ENCODE peak calls at places on chromosomes 6 and 20, in five cellular contexts. W, F, K, J and Y are unnamed samples. For H3K27me3, the result is how much of the 10 kb centered on the place peaks cover.

GRCh38 chr6:54932622-54933021 is 86.1 kb downstream of the FAM83B start:
- DNase-seq in W (no peak), F (no peak), K (no peak), J (no peak), Y (no peak)

GRCh38 chr6:131923356-131923755 is 27.8 kb downstream of the CCN2 start:
- DNase-seq in W (peak), F (peak), K (peak), J (peak), Y (peak)

GRCh38 chr6:143165315-143165855 is 104.7 kb downstream of the AIG1 start:
- DNase-seq in W (no peak), F (no peak), K (no peak), J (no peak), Y (no peak)

GRCh38 chr20:32763202-32763999 is 1.2 kb downstream of the DNMT3B start:
- DNase-seq in W (no peak), F (peak), K (no peak), J (no peak), Y (no peak)

GRCh38 chr6:27553123-27553904 is 80.4 kb upstream of the ZNF184 start:
- DNase-seq in W (no peak), F (no peak), K (no peak), J (peak), Y (peak)

GRCh38 chr20:40887100-40887499 is 141.5 kb upstream of the TOP1 start:
- DNase-seq in W (no peak), F (no peak), K (no peak), J (no peak), Y (no peak)

GRCh38 chr20:62186887-62187866 is 4.3 kb downstream of the MTG2 start:
- DNase-seq in W (no peak), F (no peak), K (no peak), J (no peak), Y (no peak)

GRCh38 chr6:152301021-152301805 is 335.9 kb downstream of the SYNE1 start:
- DNase-seq in W (no peak), F (no peak), K (peak), J (no peak), Y (peak)

GRCh38 chr20:37517371-37517748 is 3.7 kb upstream of the NNAT start:
- DNase-seq in W (no peak), F (no peak), K (no peak), J (no peak), Y (no peak)

GRCh38 chr6:52368002-52368401 is 6.1 kb downstream of the PAQR8 start:
- DNase-seq in W (no peak), F (no peak), K (no peak), J (no peak), Y (no peak)

GRCh38 chr6:2376429-2377355 is 131.3 kb upstream of the GMDS start:
- DNase-seq in W (no peak), F (no peak), K (no peak), J (peak), Y (peak)

GRCh38 chr6:142378138-142378875 is 76.5 kb downstream of the ADGRG6 start:
- DNase-seq in W (no peak), F (no peak), K (peak), J (peak), Y (peak)

GRCh38 chr6:7777062-7777461 is 51.2 kb downstream of the BMP6 start:
- DNase-seq in W (no peak), F (peak), K (no peak), J (no peak), Y (no peak)

GRCh38 chr6:7776509-7776908 is 50.6 kb downstream of the BMP6 start:
- DNase-seq in W (no peak), F (no peak), K (no peak), J (no peak), Y (no peak)

GRCh38 chr6:7770601-7771000 is 44.7 kb downstream of the BMP6 start:
- DNase-seq in W (no peak), F (no peak), K (no peak), J (no peak), Y (no peak)

GRCh38 chr6:7773322-7773721 is 47.4 kb downstream of the BMP6 start:
- DNase-seq in W (no peak), F (no peak), K (no peak), J (no peak), Y (no peak)

GRCh38 chr6:7773914-7774313 is 48.0 kb downstream of the BMP6 start:
- DNase-seq in W (no peak), F (no peak), K (no peak), J (no peak), Y (no peak)
- H3K27me3 ChIP-seq in W (under half), F (under half), K (under half), J (under half), Y (under half)

DNA sequence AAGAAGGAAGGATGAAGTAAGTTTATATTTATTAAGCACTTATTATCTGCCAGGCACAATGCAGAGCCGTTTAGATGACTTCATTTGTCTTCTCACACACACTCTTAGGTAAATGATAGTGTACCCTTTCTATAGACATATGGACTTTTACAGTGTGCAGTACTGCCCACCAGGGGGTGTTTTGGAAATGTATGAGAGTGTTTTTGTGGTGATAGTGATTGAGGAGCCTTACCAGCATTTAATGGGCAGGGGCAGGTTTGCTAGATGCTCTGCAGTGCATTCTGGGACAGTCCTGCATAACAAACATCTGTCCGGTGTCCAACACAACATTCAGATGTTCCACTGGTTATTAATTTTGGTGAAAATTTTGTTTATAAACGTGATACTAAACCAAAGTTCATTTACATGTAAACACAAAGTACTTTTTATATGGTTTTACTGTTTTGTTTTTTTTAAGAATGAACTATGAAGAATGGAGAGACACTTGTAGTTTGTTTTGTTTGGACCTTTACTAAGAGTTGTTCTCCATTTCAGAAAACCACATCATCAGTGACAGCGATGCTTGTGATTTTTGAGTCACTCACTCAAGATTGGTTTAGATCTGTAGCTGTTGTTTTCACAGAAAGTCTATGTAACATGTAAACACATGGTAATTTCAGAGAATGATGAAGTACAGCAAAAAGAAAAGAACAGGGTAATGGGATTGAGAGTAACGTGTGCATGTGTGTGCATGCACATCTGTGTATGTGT is 19.9 kb downstream of the KCNS1 start:
- DNase-seq in W (no peak), F (peak), K (no peak), J (no peak), Y (peak)
- TF ChIP-seq CTCF in W (no peak), F (peak), K (peak), J (peak), Y (peak)

DNA sequence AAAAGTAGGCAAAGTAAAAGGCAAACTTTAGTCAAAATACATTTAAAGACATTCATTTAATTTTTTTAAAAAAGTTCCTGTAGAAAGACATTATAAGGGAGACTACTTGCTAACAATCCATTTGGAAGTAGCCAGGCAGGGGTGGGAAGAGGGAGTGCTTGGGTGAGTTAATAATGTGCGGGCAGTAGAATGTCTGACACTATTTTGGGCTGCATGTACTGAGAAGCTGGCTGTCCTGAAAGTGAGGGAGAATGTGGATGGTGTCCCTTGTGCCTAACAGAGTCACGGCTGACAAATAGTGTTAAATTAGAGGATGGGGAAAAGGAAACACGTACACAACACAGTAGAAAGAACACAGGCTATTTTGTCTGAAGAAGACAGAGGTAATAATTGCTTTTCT is 142.5 kb downstream of the LCA5 start:
- DNase-seq in W (no peak), F (no peak), K (no peak), J (no peak), Y (no peak)
- H3K27me3 ChIP-seq in W (under half), F (under half), K (under half), J (under half), Y (under half)

GRCh38 chr6:4774715-4775590 is 1.3 kb upstream of the CDYL start:
- DNase-seq in W (peak), F (peak), K (no peak), J (peak), Y (peak)

GRCh38 chr6:4776967-4777925 is 1.0 kb downstream of the CDYL start:
- DNase-seq in W (peak), F (no peak), K (no peak), J (peak), Y (peak)

GRCh38 chr6:4774296-4774695 is 1.9 kb upstream of the CDYL start:
- DNase-seq in W (no peak), F (no peak), K (no peak), J (no peak), Y (no peak)

GRCh38 chr6:4776493-4776966 is 326 bp downstream of the CDYL start:
- DNase-seq in W (no peak), F (peak), K (no peak), J (no peak), Y (no peak)

DNA sequence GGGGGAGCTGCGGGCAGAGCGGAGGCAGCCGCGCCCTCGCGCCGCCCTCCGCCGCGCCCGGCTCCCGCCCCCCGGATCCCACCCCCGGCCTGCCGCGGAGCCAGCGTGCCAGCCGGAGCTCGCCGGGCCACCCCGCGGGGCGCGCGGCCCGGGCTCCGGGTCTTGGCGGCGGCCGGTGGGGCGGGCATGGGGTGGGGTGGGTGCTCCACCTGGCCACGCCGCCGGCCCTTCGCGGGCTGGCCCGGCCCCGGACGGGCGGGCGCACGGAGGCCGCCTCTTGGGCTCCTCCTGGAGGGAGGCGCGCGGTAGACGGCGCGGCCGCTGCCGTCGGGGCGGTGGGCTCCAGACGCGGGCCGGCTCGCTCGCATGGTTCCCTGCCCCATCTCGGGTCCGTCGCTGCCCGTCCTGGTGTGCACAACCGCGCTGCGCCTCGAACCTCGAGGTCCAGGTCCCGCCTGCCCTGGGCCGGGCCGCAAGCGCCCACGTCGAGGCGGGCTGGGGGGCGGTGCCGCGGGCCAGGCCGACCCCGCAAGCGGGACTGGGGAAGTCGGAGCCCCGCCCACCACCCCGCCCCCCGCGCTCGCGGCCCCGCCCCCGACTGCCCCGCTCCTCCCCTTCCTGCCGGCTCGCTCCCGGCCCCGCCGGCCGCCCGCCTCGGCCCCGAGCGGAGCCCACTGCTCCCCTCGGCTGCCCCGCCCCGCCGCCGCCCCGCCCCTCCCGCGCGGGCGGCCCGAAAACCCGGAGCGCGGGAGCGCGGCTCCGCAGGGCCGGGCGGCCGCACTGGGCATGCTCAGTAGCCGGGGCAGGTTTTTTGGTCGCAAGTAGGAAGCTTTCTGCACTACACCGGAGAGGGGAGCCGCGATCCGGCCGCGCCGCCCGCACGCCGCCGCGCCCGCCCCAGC is at the start of gene CDYL:
- DNase-seq in W (peak), F (peak), K (no peak), J (peak), Y (peak)
- TF ChIP-seq CTCF in W (peak), F (peak), K (no peak), J (no peak), Y (no peak)